ENCODE peak calls at places on chromosomes 16 and 17, in four cellular contexts. J is body of pancreas, X is neural progenitor cell, S is Peyer's patch. N is an unnamed sample.

GRCh38 chr16:81567087-81567486 is 122.5 kb downstream of the CMIP start:
- DNase-seq in J (no peak), X (no peak), S (no peak), N (no peak)

GRCh38 chr16:69848635-69849545 is 86.8 kb downstream of the WWP2 start:
- DNase-seq in S (peak; percentile 18), X (no peak), J (peak; percentile 94), N (peak; percentile 88)

GRCh38 chr16:50601341-50601740 is 53.1 kb downstream of the NKD1 start:
- DNase-seq in S (no peak), X (no peak), J (no peak), N (no peak)

GRCh38 chr17:73906896-73907600 is 262.8 kb upstream of the SDK2 start:
- DNase-seq in X (no peak), J (no peak), S (no peak), N (no peak)

GRCh38 chr16:50498756-50499155 is 49.4 kb upstream of the NKD1 start:
- DNase-seq in S (no peak), J (no peak), X (no peak), N (no peak)

GRCh38 chr17:49547566-49547965 is 28.1 kb upstream of the NXPH3 start:
- DNase-seq in J (peak; percentile 33), S (no peak), X (no peak), N (no peak)

GRCh38 chr16:58198022-58198683 is at the start of gene CSNK2A2:
- DNase-seq in J (peak; percentile 78), S (peak; percentile 59), X (peak; percentile 83), N (peak; percentile 69)

GRCh38 chr17:49715221-49715620 is 7.5 kb upstream of the SLC35B1 start:
- DNase-seq in S (no peak), J (no peak), X (no peak), N (no peak)

GRCh38 chr16:69013991-69014390 is 91.5 kb upstream of the HAS3 start:
- DNase-seq in X (no peak), S (no peak), J (no peak), N (no peak)

GRCh38 chr16:53784312-53784711 is 80.4 kb downstream of the FTO start:
- DNase-seq in S (no peak), X (no peak), J (no peak), N (no peak)

GRCh38 chr16:82758904-82759303 is 132.1 kb downstream of the CDH13 start:
- DNase-seq in S (no peak), J (no peak), X (no peak), N (no peak)

GRCh38 chr16:88005968-88006367 is 54.7 kb downstream of the BANP start:
- DNase-seq in J (no peak), X (no peak), S (no peak), N (no peak)

GRCh38 chr17:65855245-65855644 is 293.8 kb upstream of the AXIN2 start:
- DNase-seq in J (no peak), X (no peak), S (no peak), N (peak; percentile 36)

GRCh38 chr17:69357701-69358100 is 30.8 kb upstream of the ABCA5 start:
- DNase-seq in X (no peak), J (peak; percentile 6), S (no peak), N (no peak)

GRCh38 chr17:5661486-5662125 is 77.3 kb upstream of the NLRP1 start:
- DNase-seq in X (peak; percentile 27), S (no peak), J (no peak), N (no peak)

GRCh38 chr16:67917140-67917851 is 14.4 kb downstream of the CTRL start:
- DNase-seq in J (no peak), X (no peak), S (no peak), N (no peak)

GRCh38 chr17:49913226-49914095 is 55.5 kb upstream of the DLX4 start:
- DNase-seq in S (no peak), X (no peak), J (no peak), N (no peak)

GRCh38 chr17:14198575-14198974 is 38.1 kb downstream of the CDRT15 start:
- DNase-seq in J (no peak), S (no peak), X (no peak), N (no peak)

GRCh38 chr17:46099865-46100264 is 93.4 kb downstream of the KANSL1 start:
- DNase-seq in X (no peak), J (no peak), S (no peak), N (no peak)

GRCh38 chr17:20273741-20274500 is 193.4 kb downstream of the LGALS9B start:
- DNase-seq in X (no peak), S (no peak), J (no peak), N (no peak)

GRCh38 chr16:68375801-68376536 is 65.2 kb downstream of the PRMT7 start:
- DNase-seq in X (peak; percentile 75), S (no peak), J (no peak), N (no peak)

DNA sequence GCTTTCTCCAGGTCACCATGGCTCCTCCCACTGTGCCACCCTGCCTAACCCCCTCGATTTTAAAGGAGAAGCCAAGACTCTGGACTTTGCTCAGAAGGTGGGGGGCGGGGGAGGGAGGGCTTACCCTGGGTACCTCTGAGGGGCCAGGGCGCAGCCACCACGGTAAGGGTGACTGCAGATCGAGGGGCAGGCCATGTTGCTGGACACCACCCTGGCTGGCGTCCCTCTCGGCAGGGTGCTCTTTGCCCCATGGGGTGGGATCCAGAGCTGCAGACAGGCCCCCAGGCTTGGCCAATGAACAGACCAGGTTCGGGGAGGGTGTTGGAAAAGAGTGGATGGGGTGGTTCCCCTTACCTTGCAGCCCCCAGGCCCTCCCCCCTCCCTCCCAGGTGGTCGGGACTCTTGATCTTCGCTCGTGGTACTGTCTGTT is 392 bp upstream of the GRB7 start:
- DNase-seq in J (peak; percentile 72), X (no peak), S (no peak), N (no peak)
- H3K27me3 ChIP-seq in J (no peaks in the 10 kb centered on the region), X (peaks cover 29% of the 10 kb centered on the region), S (no peaks in the 10 kb centered on the region), N (no peaks in the 10 kb centered on the region)

GRCh38 chr17:38463451-38463858 is 35.2 kb downstream of the ARHGAP23 start:
- DNase-seq in S (no peak), J (no peak), X (no peak), N (no peak)
- TF ChIP-seq CTCF in S (no peak), J (no peak), X (no peak), N (no peak)

GRCh38 chr17:81961087-81961514 is at the start of gene NOTUM:
- DNase-seq in J (no peak), X (peak; percentile 88), S (no peak), N (no peak)
- H3K27me3 ChIP-seq in J (peaks cover 22% of the 10 kb centered on the region), X (peaks cover 100% of the 10 kb centered on the region), S (no peaks in the 10 kb centered on the region), N (peaks cover 55% of the 10 kb centered on the region)

GRCh38 chr16:2054543-2055245 is 6.9 kb downstream of the TSC2 start:
- DNase-seq in X (no peak), J (peak; percentile 85), S (no peak), N (peak; percentile 91)

GRCh38 chr16:2056681-2057407 is 9.1 kb downstream of the TSC2 start:
- DNase-seq in X (peak; percentile 59), J (no peak), S (no peak), N (no peak)

GRCh38 chr16:2053897-2054296 is 6.1 kb downstream of the TSC2 start:
- DNase-seq in S (no peak), X (no peak), J (no peak), N (no peak)

GRCh38 chr16:2057438-2057837 is 9.7 kb downstream of the TSC2 start:
- DNase-seq in X (no peak), J (no peak), S (no peak), N (no peak)

DNA sequence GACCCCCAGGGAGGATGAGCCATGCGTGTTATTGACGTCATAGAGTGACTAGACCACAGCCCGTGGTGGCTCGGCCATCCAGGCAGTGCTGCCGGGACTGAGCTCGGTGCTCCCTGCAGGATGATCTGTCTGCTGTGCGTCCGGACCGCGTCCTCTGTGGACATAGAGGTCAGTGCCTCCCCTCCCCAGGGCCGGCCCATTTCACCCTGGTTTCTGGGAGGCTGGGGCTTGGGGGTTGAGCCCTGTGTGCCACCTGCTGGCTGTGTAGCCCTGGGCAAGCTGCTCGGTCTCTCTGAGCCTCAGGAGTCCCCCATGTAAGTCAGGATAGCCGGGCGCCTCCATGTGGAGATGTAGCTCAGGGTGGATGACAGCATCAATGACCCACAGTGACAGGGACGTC is 8.3 kb downstream of the TSC2 start:
- DNase-seq in X (no peak), S (no peak), J (no peak), N (no peak)
- TF ChIP-seq CTCF in X (no peak), S (no peak), J (no peak), N (no peak)

DNA sequence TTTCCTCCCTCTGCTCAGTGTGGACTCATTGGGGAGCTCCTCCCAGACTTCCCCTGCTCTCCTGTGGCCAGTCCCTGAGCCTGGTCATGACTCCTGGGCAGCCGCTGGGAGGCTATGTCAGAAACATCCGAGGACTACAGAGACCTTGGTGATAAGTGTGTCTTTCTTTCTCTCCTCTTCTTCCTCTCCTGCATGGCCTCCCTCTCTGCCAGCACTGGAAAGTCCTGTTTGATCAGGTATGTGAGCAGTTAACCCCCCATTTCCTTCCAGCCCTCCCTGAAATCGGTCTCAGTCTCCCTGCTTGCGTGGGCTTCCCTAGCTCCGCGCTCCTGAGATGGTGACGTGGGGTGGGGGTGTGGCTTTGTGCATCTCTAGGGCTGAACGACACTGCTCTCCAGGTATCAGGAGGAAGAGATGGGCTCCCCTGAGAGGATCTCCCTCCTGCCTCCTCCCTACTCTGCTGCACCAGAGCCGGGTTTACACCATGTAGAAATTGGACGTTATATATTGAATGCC is 2.1 kb downstream of the RHBDL3 start:
- DNase-seq in S (no peak), J (no peak), X (peak; percentile 37), N (no peak)
- H3K27me3 ChIP-seq in S (no peaks in the 10 kb centered on the region), J (peaks cover 11% of the 10 kb centered on the region), X (peaks cover 57% of the 10 kb centered on the region), N (peaks cover 43% of the 10 kb centered on the region)

GRCh38 chr16:951660-952301 is 19.0 kb downstream of the LMF1 start:
- DNase-seq in S (no peak), J (no peak), X (no peak), N (no peak)
- TF ChIP-seq CTCF in S (no peak), J (no peak), X (no peak), N (no peak)

GRCh38 chr17:8324132-8324531 is 14.1 kb downstream of the ARHGEF15 start:
- DNase-seq in S (no peak), J (no peak), X (no peak), N (no peak)

GRCh38 chr17:8322078-8322477 is 12.0 kb downstream of the ARHGEF15 start:
- DNase-seq in X (no peak), S (no peak), J (no peak), N (no peak)

GRCh38 chr17:8332128-8332527 is 7.5 kb upstream of the ODF4 start:
- DNase-seq in S (no peak), J (no peak), X (no peak), N (no peak)

GRCh38 chr17:8324913-8325312 is 14.7 kb upstream of the ODF4 start:
- DNase-seq in X (no peak), J (no peak), S (no peak), N (no peak)

GRCh38 chr17:8326591-8327583 is 12.8 kb upstream of the ODF4 start:
- DNase-seq in S (no peak), J (peak; percentile 22), X (peak; percentile 66), N (no peak)
- H3K27me3 ChIP-seq in S (no peaks in the 10 kb centered on the region), J (peaks cover 5% of the 10 kb centered on the region), X (peaks cover 33% of the 10 kb centered on the region), N (peaks cover 8% of the 10 kb centered on the region)

N was measured in colonic mucosa.